ENCODE peak calls at places on chromosomes 4 and X, in ten cellular contexts. D is endothelial cell of umbilical vein; L is aorta; V is fibroblast of lung; W is lower lobe of right lung; Y is K562; H is naive thymus-derived CD4-positive, alpha-beta T cell; N is CD8-positive, alpha-beta T cell; C is fibroblast of mammary gland; Q is skeletal muscle cell. E is an unnamed sample.

GRCh38 chr4:182277402-182277801 is 34.2 kb downstream of the TENM3 start:
- DNase-seq in W (no peak), V (no peak), L (no peak), N (no peak), Y (no peak), D (no peak), Q (no peak), H (no peak), C (peak), E (no peak)

GRCh38 chr4:30718021-30718888 is 1.9 kb upstream of the PCDH7 start:
- DNase-seq in V (peak), Y (no peak), C (peak), Q (no peak), W (no peak), H (no peak), D (peak), L (peak), N (no peak), E (no peak)

GRCh38 chr4:72312032-72312650 is 256.9 kb downstream of the ADAMTS3 start:
- DNase-seq in L (peak), W (peak), Q (peak), N (no peak), C (peak), D (peak), H (no peak), Y (no peak), V (peak), E (no peak)

GRCh38 chr4:16043820-16044554 is 39.8 kb downstream of the PROM1 start:
- DNase-seq in Y (no peak), W (no peak), V (no peak), C (no peak), H (no peak), L (no peak), D (no peak), N (no peak), Q (no peak), E (no peak)

GRCh38 chr4:10079951-10080873 is 36.4 kb downstream of the WDR1 start:
- DNase-seq in Y (no peak), H (peak), N (no peak), C (no peak), V (no peak), Q (no peak), D (no peak), L (peak), W (peak), E (no peak)

GRCh38 chr4:168509786-168510185 is 12.9 kb downstream of the PALLD start:
- DNase-seq in C (peak), N (peak), L (no peak), D (no peak), V (peak), W (no peak), H (peak), Q (peak), Y (no peak), E (peak)

GRCh38 chrX:109830157-109830703 is 97.2 kb upstream of the ACSL4 start:
- DNase-seq in L (no peak), Y (no peak), H (no peak), Q (no peak), C (no peak), V (no peak), W (no peak), N (no peak), D (no peak), E (no peak)

GRCh38 chr4:10178763-10179162 is 62.2 kb upstream of the WDR1 start:
- DNase-seq in W (no peak), D (no peak), N (no peak), Y (no peak), C (no peak), H (no peak), Q (no peak), V (no peak), L (no peak), E (no peak)

GRCh38 chrX:130245441-130245840 is 23.3 kb downstream of the ZNF280C start:
- DNase-seq in L (no peak), Y (no peak), V (peak), Q (no peak), N (no peak), C (peak), H (no peak), D (no peak), W (no peak), E (no peak)

GRCh38 chrX:38811515-38812239 is 10.4 kb downstream of the MID1IP1 start:
- DNase-seq in Y (no peak), D (no peak), V (no peak), H (no peak), N (no peak), Q (no peak), C (no peak), L (no peak), W (no peak), E (no peak)

GRCh38 chr4:126939401-126939800 is 693.4 kb upstream of the INTU start:
- DNase-seq in Q (no peak), H (no peak), D (no peak), L (no peak), N (no peak), Y (no peak), V (peak), W (no peak), C (peak), E (no peak)

GRCh38 chr4:55879224-55879623 is 25.8 kb downstream of the EXOC1 start:
- DNase-seq in Q (no peak), D (no peak), Y (no peak), H (no peak), N (no peak), V (no peak), W (no peak), L (no peak), C (no peak), E (no peak)

GRCh38 chr4:152045781-152046571 is 285.2 kb upstream of the GATB start:
- DNase-seq in L (no peak), W (peak), C (no peak), Y (peak), V (no peak), Q (no peak), H (no peak), N (no peak), D (peak), E (no peak)

GRCh38 chrX:79365591-79365990 is 1.5 kb downstream of the ITM2A start:
- DNase-seq in D (no peak), Q (no peak), V (no peak), Y (no peak), W (no peak), H (no peak), L (no peak), C (no peak), N (no peak), E (no peak)

GRCh38 chr4:72505314-72505744 is 63.7 kb downstream of the ADAMTS3 start:
- DNase-seq in Q (peak), H (no peak), D (peak), N (no peak), W (no peak), C (peak), L (no peak), Y (peak), V (peak), E (peak)

GRCh38 chr4:13378973-13379759 is 105.0 kb downstream of the RAB28 start:
- DNase-seq in Q (no peak), D (no peak), W (no peak), N (no peak), Y (no peak), C (no peak), V (no peak), H (no peak), L (no peak), E (no peak)

GRCh38 chr4:107888237-107888636 is 43.1 kb upstream of the CYP2U1 start:
- DNase-seq in C (peak), Q (no peak), H (no peak), W (no peak), Y (no peak), N (no peak), L (no peak), D (no peak), V (no peak), E (no peak)

DNA sequence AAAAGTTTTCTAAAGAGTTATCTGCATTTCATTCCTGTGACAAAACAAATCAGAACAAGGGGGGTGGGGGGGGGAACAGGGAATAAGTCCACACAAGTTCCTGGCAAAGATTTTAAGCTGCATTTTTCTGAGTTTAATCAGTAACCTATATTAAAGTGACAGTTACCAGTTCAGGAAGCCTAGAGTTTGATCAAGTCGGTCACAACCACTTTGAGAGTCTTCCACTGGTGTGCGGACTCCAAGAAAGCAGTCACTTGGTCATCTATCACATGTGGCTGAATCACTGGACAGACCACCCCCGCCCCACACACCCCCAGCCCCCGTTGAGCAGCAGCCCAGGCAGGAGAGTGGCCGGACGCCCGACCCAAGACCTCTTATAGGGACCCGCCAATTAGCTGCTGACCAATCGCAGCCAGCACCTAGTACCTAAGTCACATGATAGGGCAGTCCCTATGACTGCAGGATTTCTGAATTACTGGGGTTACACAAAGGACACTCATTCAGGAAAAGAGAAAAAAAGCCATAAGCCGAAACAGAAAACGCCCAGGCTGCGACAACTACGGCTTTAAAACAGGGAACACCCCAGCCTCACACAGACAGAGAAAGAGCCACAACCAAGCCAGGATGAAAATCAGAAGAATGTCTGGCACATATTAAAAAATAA is 569.4 kb upstream of the DIPK2B start:
- DNase-seq in D (peak), L (peak), W (peak), H (peak), C (peak), Q (peak), N (peak), V (peak), Y (peak), E (no peak)
- H3K4me3 ChIP-seq in D (peak), L (peak), W (peak), H (peak), C (peak), Q (peak), N (peak), V (peak), Y (peak), E (no peak)

DNA sequence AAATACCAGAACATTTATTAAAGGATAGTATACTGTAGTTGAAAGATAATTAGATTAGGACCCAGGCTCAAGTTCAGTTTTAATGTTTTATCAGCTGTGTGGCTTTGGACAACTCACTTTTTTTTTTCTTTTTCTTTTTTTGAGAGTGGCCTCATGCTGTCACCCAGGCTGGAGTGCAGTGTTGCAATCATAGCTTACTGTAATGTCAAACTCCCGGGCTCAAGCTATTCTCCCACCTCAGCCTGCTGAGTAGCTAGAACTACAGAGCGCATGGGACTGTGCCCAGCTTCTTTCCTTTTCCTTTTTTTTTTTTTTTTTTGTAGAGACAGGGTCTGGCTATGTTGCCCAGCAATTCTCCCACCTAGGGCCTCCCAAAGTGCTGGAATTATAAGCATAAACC is 28.1 kb upstream of the NEIL3 start:
- DNase-seq in C (no peak), L (no peak), D (no peak), Q (no peak), W (no peak), Y (no peak), H (no peak), V (peak), N (no peak), E (no peak)
- H3K4me3 ChIP-seq in C (no peak), L (no peak), D (no peak), Q (no peak), W (no peak), Y (no peak), H (no peak), V (no peak), N (no peak), E (no peak)

DNA sequence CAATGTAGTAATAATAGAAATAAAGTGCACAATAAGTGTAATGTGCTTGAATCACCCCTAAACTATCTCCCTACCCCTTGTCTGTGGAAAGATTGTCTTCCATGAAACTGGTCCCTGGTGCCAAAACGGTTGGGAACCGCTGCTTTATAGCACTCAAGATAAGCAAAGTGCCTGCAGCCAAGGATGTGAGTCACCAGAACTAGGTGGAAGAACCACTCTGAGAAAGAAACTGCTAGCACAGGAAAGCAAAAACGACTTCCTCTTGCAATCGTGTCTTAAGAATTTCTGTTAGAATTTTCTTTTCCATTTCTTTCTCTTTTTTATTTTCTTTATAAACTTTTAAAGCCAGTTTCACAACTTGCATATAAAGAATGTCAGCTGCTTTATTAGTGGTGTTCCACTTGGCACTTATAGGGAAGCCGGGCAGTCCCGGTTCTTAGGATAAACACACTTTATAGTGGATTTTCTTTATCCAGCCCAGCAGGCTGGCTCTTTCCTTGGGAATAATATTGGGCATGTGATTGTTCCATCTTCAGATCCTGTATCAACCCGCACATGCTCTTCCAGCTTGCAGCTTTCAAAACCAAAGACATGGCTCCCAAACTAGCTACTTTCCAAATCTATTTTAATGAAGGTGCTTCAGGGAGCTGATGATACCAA is 32.3 kb upstream of the CXCL8 start:
- DNase-seq in N (no peak), Q (peak), C (peak), L (peak), W (peak), D (peak), Y (peak), H (no peak), V (peak), E (peak)
- H3K4me3 ChIP-seq in N (no peak), Q (no peak), C (no peak), L (no peak), W (no peak), D (no peak), Y (no peak), H (no peak), V (no peak), E (no peak)

GRCh38 chrX:50470103-50471031 is at the start of gene DGKK:
- DNase-seq in C (no peak), Y (no peak), L (no peak), Q (no peak), W (no peak), N (no peak), D (no peak), H (no peak), V (no peak), E (no peak)

GRCh38 chrX:50475208-50475607 is 4.6 kb upstream of the DGKK start:
- DNase-seq in D (no peak), Q (no peak), C (no peak), V (no peak), W (no peak), L (no peak), Y (no peak), H (no peak), N (no peak), E (no peak)

GRCh38 chrX:50469206-50469605 is 1.4 kb downstream of the DGKK start:
- DNase-seq in Q (no peak), W (no peak), V (no peak), H (no peak), N (no peak), L (no peak), C (no peak), D (no peak), Y (no peak), E (no peak)

GRCh38 chrX:50471390-50471789 is 765 bp upstream of the DGKK start:
- DNase-seq in N (no peak), W (no peak), Y (no peak), C (no peak), L (no peak), V (no peak), D (no peak), Q (no peak), H (no peak), E (no peak)
- H3K4me3 ChIP-seq in N (no peak), W (no peak), Y (no peak), C (no peak), L (no peak), V (no peak), D (no peak), Q (no peak), H (no peak), E (no peak)

GRCh38 chr4:183797445-183798248 is 107.5 kb upstream of the STOX2 start:
- DNase-seq in V (peak), H (peak), D (peak), L (no peak), Y (no peak), N (no peak), Q (no peak), C (peak), W (peak), E (no peak)

GRCh38 chr4:183798249-183798920 is 106.7 kb upstream of the STOX2 start:
- DNase-seq in H (peak), V (no peak), Y (no peak), C (no peak), N (no peak), Q (no peak), W (peak), L (no peak), D (no peak), E (no peak)

GRCh38 chr4:183797041-183797444 is 108.1 kb upstream of the STOX2 start:
- DNase-seq in N (no peak), H (peak), Q (no peak), W (peak), D (no peak), L (no peak), C (no peak), V (no peak), Y (no peak), E (no peak)

GRCh38 chr4:183801460-183802168 is 103.5 kb upstream of the STOX2 start:
- DNase-seq in D (no peak), N (no peak), Y (no peak), C (no peak), W (peak), V (no peak), Q (no peak), L (no peak), H (no peak), E (no peak)

DNA sequence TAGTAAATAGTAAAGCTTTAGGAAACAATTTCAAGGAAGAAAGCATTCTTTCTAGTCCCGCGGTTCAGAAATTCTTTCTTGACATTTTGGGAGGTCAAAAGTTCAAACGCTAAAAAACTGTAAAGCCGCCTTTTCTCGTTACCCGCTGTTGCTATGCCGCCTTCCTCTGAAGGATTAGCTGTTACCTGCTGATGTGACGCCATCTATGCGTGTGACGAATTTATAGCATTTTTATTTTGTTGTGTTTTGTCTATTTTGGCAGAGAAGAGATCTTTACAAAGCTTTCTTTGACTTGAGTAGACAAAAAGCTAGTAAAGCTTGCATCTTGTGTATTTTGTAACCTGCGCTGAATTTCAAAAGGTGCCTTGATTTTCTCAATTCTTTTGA is 106.2 kb upstream of the STOX2 start:
- DNase-seq in H (no peak), Q (no peak), C (no peak), D (no peak), L (no peak), W (no peak), V (no peak), Y (no peak), N (no peak), E (peak)
- H3K4me3 ChIP-seq in H (no peak), Q (no peak), C (no peak), D (no peak), L (no peak), W (peak), V (no peak), Y (no peak), N (no peak), E (no peak)

DNA sequence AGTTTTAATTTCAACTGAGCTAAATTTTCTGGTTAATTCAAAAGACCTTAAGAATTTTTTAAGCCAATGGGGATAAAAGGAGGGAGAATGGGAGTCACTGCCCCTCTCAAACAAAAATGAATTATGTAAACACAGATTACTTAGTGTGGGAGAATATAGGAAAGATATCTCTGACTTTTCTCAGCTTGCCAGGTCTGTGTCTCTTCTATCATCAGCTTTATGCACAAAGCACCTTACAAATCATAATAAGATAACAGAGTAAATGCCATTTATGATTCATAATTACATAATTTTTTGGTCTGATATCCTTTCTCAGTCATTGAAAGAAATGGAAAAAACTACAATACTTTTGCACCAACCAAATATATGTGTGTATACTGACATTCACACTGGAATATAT is 604.6 kb upstream of the FAM241A start:
- DNase-seq in Y (no peak), L (no peak), N (no peak), C (no peak), W (no peak), V (no peak), D (no peak), Q (no peak), H (no peak), E (no peak)
- H3K4me3 ChIP-seq in Y (no peak), L (no peak), N (no peak), C (no peak), W (no peak), V (no peak), D (no peak), Q (no peak), H (no peak), E (no peak)

GRCh38 chr4:40576651-40577480 is 52.8 kb downstream of the RBM47 start:
- DNase-seq in Q (no peak), Y (no peak), H (no peak), L (peak), N (peak), C (peak), D (peak), W (peak), V (peak), E (no peak)
- H3K4me3 ChIP-seq in Q (no peak), Y (no peak), H (no peak), L (no peak), N (no peak), C (no peak), D (no peak), W (peak), V (no peak), E (no peak)

GRCh38 chr4:164959896-164960295 is 17.6 kb downstream of the TRIM61 start:
- DNase-seq in W (no peak), L (no peak), H (no peak), D (no peak), Y (no peak), V (peak), C (peak), Q (no peak), N (no peak), E (no peak)
- H3K4me3 ChIP-seq in W (no peak), L (no peak), H (no peak), D (no peak), Y (no peak), V (no peak), C (no peak), Q (no peak), N (no peak), E (no peak)

DNA sequence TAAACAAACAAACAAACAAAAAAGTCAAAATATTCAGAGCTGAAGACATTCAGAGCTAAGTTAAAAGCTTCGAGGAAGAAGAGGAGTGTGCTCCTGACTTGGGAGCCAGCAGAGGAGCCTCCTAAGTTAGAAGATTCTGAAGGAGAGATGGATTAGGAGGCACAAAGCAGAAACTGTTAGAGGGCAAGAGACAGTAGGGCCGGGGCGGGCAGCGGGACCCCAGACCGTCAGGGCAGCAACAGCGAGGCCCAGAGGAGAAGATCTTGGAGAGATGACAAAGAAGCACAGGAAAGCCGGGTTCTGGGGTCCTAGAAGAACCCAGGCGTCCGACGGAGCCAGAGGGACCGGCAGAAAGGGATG is 682 bp downstream of the KLHL13 start:
- DNase-seq in H (no peak), N (no peak), C (no peak), V (no peak), Q (no peak), W (no peak), D (no peak), L (no peak), Y (no peak), E (no peak)
- H3K4me3 ChIP-seq in H (no peak), N (peak), C (peak), V (peak), Q (peak), W (peak), D (peak), L (peak), Y (peak), E (no peak)